ENCODE peak calls at places on chromosomes 1 and 21, in ten cellular contexts. One of them, this sample, is unnamed.

GRCh38 chr1:244496186-244496585 is 35.1 kb downstream of the CATSPERE start:
- DNase-seq in GM12865: no peak
- DNase-seq in left ventricle myocardium inferior: no peak
- DNase-seq in foreskin keratinocyte: peak; percentile 28
- DNase-seq in ascending aorta: no peak
- DNase-seq in WTC11: no peak
- DNase-seq in left lung: no peak
- DNase-seq in kidney: no peak
- DNase-seq in IMR-90: no peak
- DNase-seq in dorsolateral prefrontal cortex: no peak
- DNase-seq in this sample: no peak

GRCh38 chr1:43979528-43980254 is 681 bp downstream of the B4GALT2 start:
- DNase-seq in GM12865: peak; percentile 58
- DNase-seq in left ventricle myocardium inferior: peak; percentile 53
- DNase-seq in foreskin keratinocyte: no peak
- DNase-seq in ascending aorta: no peak
- DNase-seq in WTC11: peak; percentile 49
- DNase-seq in left lung: peak; percentile 88
- DNase-seq in kidney: no peak
- DNase-seq in IMR-90: peak; percentile 41
- DNase-seq in dorsolateral prefrontal cortex: no peak
- DNase-seq in this sample: peak; percentile 56

GRCh38 chr1:149887456-149888159 is 11.8 kb upstream of the BOLA1 start:
- DNase-seq in GM12865: peak; percentile 98
- DNase-seq in left ventricle myocardium inferior: peak; percentile 53
- DNase-seq in foreskin keratinocyte: peak; percentile 95
- DNase-seq in ascending aorta: peak; percentile 75
- DNase-seq in WTC11: peak; percentile 72
- DNase-seq in left lung: peak; percentile 90
- DNase-seq in kidney: peak; percentile 92
- DNase-seq in IMR-90: peak; percentile 99
- DNase-seq in dorsolateral prefrontal cortex: peak; percentile 68
- DNase-seq in this sample: peak; percentile 66

GRCh38 chr21:29920938-29921337 is 18.9 kb downstream of the GRIK1 start:
- DNase-seq in GM12865: no peak
- DNase-seq in left ventricle myocardium inferior: no peak
- DNase-seq in foreskin keratinocyte: no peak
- DNase-seq in ascending aorta: no peak
- DNase-seq in WTC11: no peak
- DNase-seq in left lung: no peak
- DNase-seq in kidney: no peak
- DNase-seq in IMR-90: no peak
- DNase-seq in dorsolateral prefrontal cortex: no peak
- DNase-seq in this sample: no peak

GRCh38 chr1:20930427-20930826 is 143.3 kb upstream of the HP1BP3 start:
- DNase-seq in GM12865: no peak
- DNase-seq in left ventricle myocardium inferior: no peak
- DNase-seq in foreskin keratinocyte: no peak
- DNase-seq in ascending aorta: no peak
- DNase-seq in WTC11: no peak
- DNase-seq in left lung: no peak
- DNase-seq in kidney: no peak
- DNase-seq in IMR-90: no peak
- DNase-seq in dorsolateral prefrontal cortex: no peak
- DNase-seq in this sample: no peak

GRCh38 chr1:40806724-40807675 is 23.4 kb downstream of the KCNQ4 start:
- DNase-seq in GM12865: no peak
- DNase-seq in left ventricle myocardium inferior: peak; percentile 54
- DNase-seq in foreskin keratinocyte: no peak
- DNase-seq in ascending aorta: no peak
- DNase-seq in WTC11: peak; percentile 29
- DNase-seq in left lung: no peak
- DNase-seq in kidney: no peak
- DNase-seq in IMR-90: no peak
- DNase-seq in dorsolateral prefrontal cortex: no peak
- DNase-seq in this sample: no peak

GRCh38 chr21:17003221-17003620 is 509.6 kb upstream of the CXADR start:
- DNase-seq in GM12865: no peak
- DNase-seq in left ventricle myocardium inferior: no peak
- DNase-seq in foreskin keratinocyte: peak; percentile 17
- DNase-seq in ascending aorta: no peak
- DNase-seq in WTC11: no peak
- DNase-seq in left lung: no peak
- DNase-seq in kidney: no peak
- DNase-seq in IMR-90: peak; percentile 61
- DNase-seq in dorsolateral prefrontal cortex: no peak
- DNase-seq in this sample: no peak

GRCh38 chr1:28591708-28592313 is at the start of gene RAB42:
- DNase-seq in GM12865: no peak
- DNase-seq in left ventricle myocardium inferior: peak; percentile 52
- DNase-seq in foreskin keratinocyte: no peak
- DNase-seq in ascending aorta: no peak
- DNase-seq in WTC11: peak; percentile 48
- DNase-seq in left lung: peak; percentile 83
- DNase-seq in kidney: no peak
- DNase-seq in IMR-90: no peak
- DNase-seq in dorsolateral prefrontal cortex: no peak
- DNase-seq in this sample: peak; percentile 38

GRCh38 chr1:234944439-234945369 is 183.9 kb downstream of the TOMM20 start:
- DNase-seq in GM12865: peak; percentile 61
- DNase-seq in left ventricle myocardium inferior: no peak
- DNase-seq in foreskin keratinocyte: no peak
- DNase-seq in ascending aorta: no peak
- DNase-seq in WTC11: no peak
- DNase-seq in left lung: no peak
- DNase-seq in kidney: no peak
- DNase-seq in IMR-90: no peak
- DNase-seq in dorsolateral prefrontal cortex: no peak
- DNase-seq in this sample: no peak

GRCh38 chr1:234776256-234776874 is 166.4 kb upstream of the IRF2BP2 start:
- DNase-seq in GM12865: no peak
- DNase-seq in left ventricle myocardium inferior: no peak
- DNase-seq in foreskin keratinocyte: no peak
- DNase-seq in ascending aorta: no peak
- DNase-seq in WTC11: no peak
- DNase-seq in left lung: peak; percentile 82
- DNase-seq in kidney: peak; percentile 86
- DNase-seq in IMR-90: no peak
- DNase-seq in dorsolateral prefrontal cortex: no peak
- DNase-seq in this sample: no peak

DNA sequence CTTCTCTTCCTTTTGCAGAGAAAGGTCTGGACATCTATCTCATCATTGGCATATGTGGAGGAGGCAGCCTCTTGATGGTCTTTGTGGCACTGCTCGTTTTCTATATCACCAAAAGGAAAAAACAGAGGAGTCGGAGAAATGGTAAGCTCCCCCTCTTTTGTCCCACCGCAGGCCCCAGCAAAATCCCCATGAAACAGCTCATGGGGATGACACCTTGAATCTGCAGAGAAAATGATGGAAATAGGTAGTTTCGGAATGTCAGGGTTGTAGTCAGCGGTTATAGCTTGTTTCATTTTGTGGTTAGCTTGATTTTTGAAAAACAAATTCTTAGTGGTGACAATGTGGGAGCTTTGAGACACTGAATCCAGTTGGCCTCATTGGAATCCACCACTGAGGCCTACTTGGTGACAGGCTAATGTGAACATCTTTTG is 10.3 kb downstream of the CD2 start:
- DNase-seq in GM12865: peak; percentile 89
- DNase-seq in left ventricle myocardium inferior: no peak
- DNase-seq in foreskin keratinocyte: no peak
- DNase-seq in ascending aorta: no peak
- DNase-seq in WTC11: no peak
- DNase-seq in left lung: no peak
- DNase-seq in kidney: no peak
- DNase-seq in IMR-90: no peak
- DNase-seq in dorsolateral prefrontal cortex: no peak
- DNase-seq in this sample: no peak
- TF ChIP-seq CTCF in GM12865: no peak
- TF ChIP-seq CTCF in left ventricle myocardium inferior: no peak
- TF ChIP-seq CTCF in foreskin keratinocyte: no peak
- TF ChIP-seq CTCF in ascending aorta: no peak
- TF ChIP-seq CTCF in WTC11: no peak
- TF ChIP-seq CTCF in left lung: no peak
- TF ChIP-seq CTCF in kidney: no peak
- TF ChIP-seq CTCF in IMR-90: no peak
- TF ChIP-seq CTCF in dorsolateral prefrontal cortex: no peak
- TF ChIP-seq CTCF in this sample: no peak

GRCh38 chr1:156075775-156076204 is 6.5 kb downstream of the MEX3A start:
- DNase-seq in GM12865: no peak
- DNase-seq in left ventricle myocardium inferior: no peak
- DNase-seq in foreskin keratinocyte: no peak
- DNase-seq in ascending aorta: no peak
- DNase-seq in WTC11: no peak
- DNase-seq in left lung: no peak
- DNase-seq in kidney: no peak
- DNase-seq in IMR-90: no peak
- DNase-seq in dorsolateral prefrontal cortex: no peak
- DNase-seq in this sample: no peak
- TF ChIP-seq CTCF in GM12865: no peak
- TF ChIP-seq CTCF in left ventricle myocardium inferior: no peak
- TF ChIP-seq CTCF in foreskin keratinocyte: no peak
- TF ChIP-seq CTCF in ascending aorta: no peak
- TF ChIP-seq CTCF in WTC11: no peak
- TF ChIP-seq CTCF in left lung: no peak
- TF ChIP-seq CTCF in kidney: no peak
- TF ChIP-seq CTCF in IMR-90: no peak
- TF ChIP-seq CTCF in dorsolateral prefrontal cortex: no peak
- TF ChIP-seq CTCF in this sample: no peak

DNA sequence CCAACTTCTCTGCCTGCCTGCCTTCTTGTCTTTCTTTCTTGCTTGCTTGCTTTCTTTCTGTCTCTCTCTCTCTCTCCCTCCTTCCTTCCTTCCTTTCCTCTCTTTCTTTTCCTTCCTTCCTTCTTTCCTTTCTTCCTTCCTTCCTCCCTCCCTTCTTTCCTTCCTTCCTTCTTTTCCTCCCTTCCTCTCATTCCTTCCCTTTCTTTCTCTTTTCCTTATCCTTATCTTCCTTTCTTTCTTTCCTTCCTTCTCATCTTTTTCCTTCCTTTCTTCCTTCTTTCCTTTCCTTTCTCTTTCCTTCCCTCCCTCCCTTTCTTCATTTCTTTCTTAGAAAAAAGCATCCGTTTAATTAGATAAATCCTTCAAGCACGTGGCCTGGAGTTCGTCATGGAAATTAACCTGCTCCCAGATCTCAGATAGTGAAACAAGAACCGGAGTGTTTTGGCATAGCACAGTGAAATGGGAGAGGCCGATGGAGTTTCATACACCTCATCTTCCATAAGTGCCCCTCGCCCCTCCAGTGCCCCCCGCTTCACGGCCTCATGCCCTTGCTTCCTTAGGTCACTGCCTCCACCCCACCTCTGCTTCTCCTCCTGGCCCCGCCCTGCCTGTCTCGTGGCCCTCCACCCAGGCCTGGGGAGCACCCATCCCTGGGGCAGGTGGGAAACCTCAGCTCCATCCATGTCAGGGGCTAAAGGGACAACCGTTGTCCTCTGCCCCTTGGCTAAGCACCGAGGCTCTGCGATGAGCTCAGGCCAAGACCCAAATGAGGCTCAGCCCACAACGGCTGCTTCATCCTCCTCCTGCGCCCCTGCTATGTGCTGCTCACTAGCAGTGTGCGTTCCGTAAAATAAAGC is 11.2 kb downstream of the CASZ1 start:
- DNase-seq in GM12865: no peak
- DNase-seq in left ventricle myocardium inferior: no peak
- DNase-seq in foreskin keratinocyte: no peak
- DNase-seq in ascending aorta: no peak
- DNase-seq in WTC11: no peak
- DNase-seq in left lung: no peak
- DNase-seq in kidney: peak; percentile 61
- DNase-seq in IMR-90: no peak
- DNase-seq in dorsolateral prefrontal cortex: no peak
- DNase-seq in this sample: no peak
- TF ChIP-seq CTCF in GM12865: no peak
- TF ChIP-seq CTCF in left ventricle myocardium inferior: no peak
- TF ChIP-seq CTCF in foreskin keratinocyte: no peak
- TF ChIP-seq CTCF in ascending aorta: no peak
- TF ChIP-seq CTCF in WTC11: no peak
- TF ChIP-seq CTCF in left lung: no peak
- TF ChIP-seq CTCF in kidney: no peak
- TF ChIP-seq CTCF in IMR-90: no peak
- TF ChIP-seq CTCF in dorsolateral prefrontal cortex: no peak
- TF ChIP-seq CTCF in this sample: no peak

DNA sequence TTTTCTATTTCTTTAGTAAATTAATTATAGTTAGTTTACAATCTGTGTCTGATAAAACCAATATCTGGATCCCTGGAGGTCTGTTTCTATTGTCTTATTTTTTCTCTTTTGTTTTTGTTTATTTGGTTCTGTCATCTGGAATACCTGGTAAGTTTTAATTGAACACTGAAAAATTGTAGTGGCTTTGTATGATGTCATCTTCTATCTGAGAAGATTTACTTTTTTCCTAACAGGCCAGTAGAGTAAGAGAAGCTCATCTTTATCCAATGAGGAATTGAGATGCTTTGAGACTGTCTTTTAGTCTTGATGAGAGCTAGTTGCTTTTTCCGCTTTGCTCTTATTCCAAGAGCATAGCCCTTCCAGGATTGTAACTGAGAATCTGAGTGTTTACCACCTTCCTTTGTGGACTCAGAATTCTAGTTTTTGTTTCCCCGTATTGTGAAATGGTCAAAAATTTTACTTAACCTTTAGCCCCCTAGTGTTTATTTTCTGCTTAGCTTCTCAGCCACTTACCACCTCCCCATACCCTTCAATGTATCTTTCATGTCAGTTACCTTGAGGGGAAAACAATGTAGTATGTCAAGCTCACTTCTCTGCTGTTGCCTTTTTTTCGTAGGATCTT is 25.0 kb downstream of the PTGFRN start:
- DNase-seq in GM12865: peak; percentile 52
- DNase-seq in left ventricle myocardium inferior: no peak
- DNase-seq in foreskin keratinocyte: no peak
- DNase-seq in ascending aorta: no peak
- DNase-seq in WTC11: no peak
- DNase-seq in left lung: no peak
- DNase-seq in kidney: no peak
- DNase-seq in IMR-90: no peak
- DNase-seq in dorsolateral prefrontal cortex: no peak
- DNase-seq in this sample: no peak
- TF ChIP-seq CTCF in GM12865: peak; percentile 49
- TF ChIP-seq CTCF in left ventricle myocardium inferior: peak; percentile 31
- TF ChIP-seq CTCF in foreskin keratinocyte: peak; percentile 57
- TF ChIP-seq CTCF in ascending aorta: peak; percentile 17
- TF ChIP-seq CTCF in WTC11: peak; percentile 23
- TF ChIP-seq CTCF in left lung: no peak
- TF ChIP-seq CTCF in kidney: no peak
- TF ChIP-seq CTCF in IMR-90: no peak
- TF ChIP-seq CTCF in dorsolateral prefrontal cortex: no peak
- TF ChIP-seq CTCF in this sample: peak; percentile 22

This sample was measured in nephron progenitor cell.